ENCODE peak calls at places on chromosome 17, in five cellular contexts. U is brain microvascular endothelial cell, G is HAP-1, T is SK-N-SH, X is PC-3. Y is an unnamed sample.

GRCh38 chr17:17716837-17717523 is 35.7 kb downstream of the RAI1 start:
- DNase-seq in U (no peak), G (no peak), T (no peak), X (no peak), Y (no peak)

GRCh38 chr17:60745544-60745943 is 67.9 kb downstream of the BCAS3 start:
- DNase-seq in U (no peak), G (no peak), T (no peak), X (peak; percentile 12), Y (no peak)

GRCh38 chr17:62802531-62803205 is 5.4 kb downstream of the MARCHF10 start:
- DNase-seq in U (no peak), G (no peak), T (no peak), X (no peak), Y (peak; percentile 83)

GRCh38 chr17:72466606-72467005 is 345.8 kb downstream of the SOX9 start:
- DNase-seq in U (no peak), G (no peak), T (no peak), X (peak; percentile 27), Y (no peak)

GRCh38 chr17:82256242-82256894 is 17.1 kb downstream of the CSNK1D start:
- DNase-seq in U (no peak), G (no peak), T (no peak), X (no peak), Y (no peak)

GRCh38 chr17:52024296-52024870 is 134.1 kb downstream of the CA10 start:
- DNase-seq in U (no peak), G (no peak), T (peak; percentile 6), X (no peak), Y (peak; percentile 43)

GRCh38 chr17:7258731-7259554 is 3.3 kb downstream of the CLDN7 start:
- DNase-seq in U (no peak), G (no peak), T (no peak), X (peak; percentile 38), Y (no peak)

GRCh38 chr17:76612977-76613851 is 27.6 kb upstream of the ST6GALNAC2 start:
- DNase-seq in U (no peak), G (peak; percentile 64), T (no peak), X (no peak), Y (peak; percentile 27)

GRCh38 chr17:59221159-59221847 is 992 bp downstream of the GDPD1 start:
- DNase-seq in U (no peak), G (no peak), T (peak; percentile 80), X (no peak), Y (peak; percentile 9)

GRCh38 chr17:69597898-69598692 is 183.6 kb downstream of the MAP2K6 start:
- DNase-seq in U (peak; percentile 50), G (no peak), T (no peak), X (peak; percentile 82), Y (peak; percentile 84)

GRCh38 chr17:49513616-49514373 is 18.7 kb downstream of the NGFR start:
- DNase-seq in U (no peak), G (no peak), T (no peak), X (no peak), Y (no peak)

GRCh38 chr17:72120878-72121163 is at the start of gene SOX9:
- DNase-seq in U (peak; percentile 93), G (no peak), T (peak; percentile 95), X (peak; percentile 99), Y (peak; percentile 97)

GRCh38 chr17:50564916-50565315 is 4.4 kb downstream of the CACNA1G start:
- DNase-seq in U (peak; percentile 36), G (no peak), T (peak; percentile 80), X (no peak), Y (peak; percentile 57)

GRCh38 chr17:44071198-44071520 is 624 bp downstream of the G6PC3 start:
- DNase-seq in U (no peak), G (no peak), T (no peak), X (no peak), Y (no peak)

GRCh38 chr17:12022310-12022709 is 1.6 kb downstream of the MAP2K4 start:
- DNase-seq in U (no peak), G (no peak), T (peak; percentile 28), X (no peak), Y (no peak)

GRCh38 chr17:82767041-82767754 is 15.3 kb downstream of the TBCD start:
- DNase-seq in U (peak; percentile 22), G (peak; percentile 83), T (peak; percentile 76), X (peak; percentile 55), Y (peak; percentile 39)

GRCh38 chr17:38601539-38602351 is 4.0 kb downstream of the SRCIN1 start:
- DNase-seq in U (no peak), G (peak; percentile 76), T (peak; percentile 69), X (no peak), Y (peak; percentile 10)

GRCh38 chr17:62688398-62689140 is 61.1 kb downstream of the MRC2 start:
- DNase-seq in U (no peak), G (no peak), T (no peak), X (no peak), Y (peak; percentile 54)

GRCh38 chr17:39624313-39624712 is 2.4 kb upstream of the PPP1R1B start:
- DNase-seq in U (no peak), G (no peak), T (no peak), X (no peak), Y (no peak)

GRCh38 chr17:28948342-28948741 is 3.0 kb downstream of the PHF12 start:
- DNase-seq in U (no peak), G (no peak), T (no peak), X (peak; percentile 60), Y (peak; percentile 26)

GRCh38 chr17:50151041-50151936 is 812 bp upstream of the PPP1R9B start:
- DNase-seq in U (peak; percentile 81), G (peak; percentile 94), T (peak; percentile 99), X (peak; percentile 97), Y (peak; percentile 93)

GRCh38 chr17:3127451-3127850 is at the start of gene OR1G1:
- DNase-seq in U (no peak), G (no peak), T (no peak), X (no peak), Y (no peak)

GRCh38 chr17:80878876-80879722 is 112.5 kb upstream of the CHMP6 start:
- DNase-seq in U (no peak), G (no peak), T (no peak), X (no peak), Y (no peak)

GRCh38 chr17:82528484-82529265 is 9.1 kb downstream of the FOXK2 start:
- DNase-seq in U (peak; percentile 33), G (no peak), T (peak; percentile 88), X (peak; percentile 93), Y (peak; percentile 92)

GRCh38 chr17:19274893-19275292 is 37.7 kb downstream of the EPN2 start:
- DNase-seq in U (peak; percentile 68), G (no peak), T (no peak), X (no peak), Y (no peak)

GRCh38 chr17:76119409-76120371 is 16.1 kb upstream of the EXOC7 start:
- DNase-seq in U (no peak), G (no peak), T (no peak), X (no peak), Y (no peak)

GRCh38 chr17:73757324-73757942 is 113.2 kb upstream of the SDK2 start:
- DNase-seq in U (no peak), G (no peak), T (no peak), X (no peak), Y (no peak)

GRCh38 chr17:4297351-4297750 is 33.6 kb upstream of the ANKFY1 start:
- DNase-seq in U (no peak), G (no peak), T (no peak), X (no peak), Y (no peak)

GRCh38 chr17:80261159-80261894 is 675 bp downstream of the RNF213 start:
- DNase-seq in U (peak; percentile 24), G (peak; percentile 85), T (peak; percentile 75), X (peak; percentile 81), Y (peak; percentile 71)

GRCh38 chr17:29722411-29723198 is 99.9 kb upstream of the CORO6 start:
- DNase-seq in U (peak; percentile 51), G (no peak), T (peak; percentile 39), X (no peak), Y (peak; percentile 49)

GRCh38 chr17:68011199-68011665 is 15.0 kb upstream of the C17orf58 start:
- DNase-seq in U (no peak), G (peak; percentile 82), T (peak; percentile 78), X (peak; percentile 59), Y (peak; percentile 26)

GRCh38 chr17:37527249-37527851 is 37.7 kb downstream of the DUSP14 start:
- DNase-seq in U (peak; percentile 16), G (peak; percentile 48), T (peak; percentile 53), X (peak; percentile 67), Y (peak; percentile 70)

GRCh38 chr17:43627657-43628650 is 33.8 kb downstream of the MEOX1 start:
- DNase-seq in U (no peak), G (no peak), T (no peak), X (no peak), Y (no peak)